ENCODE peak calls at places on chromosomes 4 and X, in four cellular contexts. D is spleen, L is Peyer's patch, W is left lung. C is an unnamed sample.

GRCh38 chr4:47031011-47031678 is at the start of gene GABRB1:
- DNase-seq in L (no peak), W (peak; percentile 81), D (no peak), C (no peak)

GRCh38 chr4:181219783-181220416 is 1023.3 kb upstream of the TENM3 start:
- DNase-seq in W (no peak), D (no peak), L (no peak), C (no peak)

GRCh38 chr4:121707344-121707743 is 10.6 kb upstream of the ANXA5 start:
- DNase-seq in D (no peak), W (no peak), L (no peak), C (no peak)

GRCh38 chr4:123144626-123145025 is 222.2 kb upstream of the NUDT6 start:
- DNase-seq in D (no peak), W (no peak), L (no peak), C (no peak)

GRCh38 chrX:24646745-24647182 is 383 bp downstream of the PCYT1B start:
- DNase-seq in W (no peak), L (no peak), D (no peak), C (no peak)

GRCh38 chrX:12721042-12721441 is 70.2 kb upstream of the PRPS2 start:
- DNase-seq in L (no peak), D (no peak), W (no peak), C (no peak)

GRCh38 chr4:26349496-26349895 is 28.7 kb downstream of the RBPJ start:
- DNase-seq in L (no peak), D (no peak), W (no peak), C (no peak)

GRCh38 chr4:159319027-159319426 is 216.1 kb downstream of the RAPGEF2 start:
- DNase-seq in L (no peak), W (no peak), D (no peak), C (no peak)

GRCh38 chr4:158169516-158169915 is 3.3 kb downstream of the GASK1B start:
- DNase-seq in D (no peak), L (no peak), W (no peak), C (no peak)

GRCh38 chr4:95409127-95409526 is 139.6 kb downstream of the UNC5C start:
- DNase-seq in D (no peak), L (no peak), W (no peak), C (no peak)

GRCh38 chr4:13544556-13545393 is 467 bp upstream of the NKX3-2 start:
- DNase-seq in L (no peak), W (peak; percentile 86), D (peak; percentile 84), C (no peak)

GRCh38 chr4:123816462-123816861 is 419.9 kb downstream of the SPRY1 start:
- DNase-seq in W (no peak), L (no peak), D (no peak), C (no peak)

GRCh38 chr4:109118635-109119034 is 183.8 kb downstream of the COL25A1 start:
- DNase-seq in D (no peak), W (no peak), L (no peak), C (no peak)

GRCh38 chrX:103927633-103928032 is 34.8 kb upstream of the TMSB15B start:
- DNase-seq in W (no peak), D (no peak), L (no peak), C (no peak)

GRCh38 chrX:39907964-39908616 is 189.7 kb downstream of the BCOR start:
- DNase-seq in D (no peak), L (no peak), W (peak; percentile 85), C (no peak)

GRCh38 chrX:140765043-140765784 is 55.7 kb downstream of the LINC00632 start:
- DNase-seq in L (no peak), D (no peak), W (no peak), C (no peak)

DNA sequence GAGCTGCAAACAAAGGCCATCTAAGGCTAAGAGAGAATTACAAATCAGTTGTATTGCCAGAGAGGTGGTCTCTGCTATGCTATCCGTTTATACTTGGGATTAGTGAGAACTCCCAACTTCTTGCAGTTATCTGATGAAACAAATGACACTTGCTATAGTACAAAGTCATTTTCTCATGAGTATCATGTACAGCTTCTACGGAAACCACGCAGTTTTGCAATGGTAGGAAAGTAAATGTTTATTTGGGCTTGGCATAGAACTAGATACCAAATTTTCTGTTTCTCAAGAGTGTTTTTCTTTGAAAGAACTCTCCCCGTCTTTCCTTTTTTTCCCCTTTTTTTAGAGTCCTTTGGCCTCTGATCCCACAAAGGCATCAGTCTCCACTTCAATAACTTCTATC is 128.2 kb upstream of the ENPEP start:
- DNase-seq in W (no peak), D (no peak), L (no peak), C (no peak)
- H3K27ac ChIP-seq in W (no peak overlapping the region), D (no peak overlapping the region), L (no peak overlapping the region), C (no peak overlapping the region)

GRCh38 chr4:138238521-138239292 is 3.4 kb downstream of the SLC7A11 start:
- DNase-seq in D (no peak), W (no peak), L (no peak), C (no peak)
- H3K4me1 ChIP-seq in D (peaks cover 23% of the 10 kb centered on the region), W (peaks cover 3% of the 10 kb centered on the region), L (peaks cover 6% of the 10 kb centered on the region), C (peaks cover 6% of the 10 kb centered on the region)

DNA sequence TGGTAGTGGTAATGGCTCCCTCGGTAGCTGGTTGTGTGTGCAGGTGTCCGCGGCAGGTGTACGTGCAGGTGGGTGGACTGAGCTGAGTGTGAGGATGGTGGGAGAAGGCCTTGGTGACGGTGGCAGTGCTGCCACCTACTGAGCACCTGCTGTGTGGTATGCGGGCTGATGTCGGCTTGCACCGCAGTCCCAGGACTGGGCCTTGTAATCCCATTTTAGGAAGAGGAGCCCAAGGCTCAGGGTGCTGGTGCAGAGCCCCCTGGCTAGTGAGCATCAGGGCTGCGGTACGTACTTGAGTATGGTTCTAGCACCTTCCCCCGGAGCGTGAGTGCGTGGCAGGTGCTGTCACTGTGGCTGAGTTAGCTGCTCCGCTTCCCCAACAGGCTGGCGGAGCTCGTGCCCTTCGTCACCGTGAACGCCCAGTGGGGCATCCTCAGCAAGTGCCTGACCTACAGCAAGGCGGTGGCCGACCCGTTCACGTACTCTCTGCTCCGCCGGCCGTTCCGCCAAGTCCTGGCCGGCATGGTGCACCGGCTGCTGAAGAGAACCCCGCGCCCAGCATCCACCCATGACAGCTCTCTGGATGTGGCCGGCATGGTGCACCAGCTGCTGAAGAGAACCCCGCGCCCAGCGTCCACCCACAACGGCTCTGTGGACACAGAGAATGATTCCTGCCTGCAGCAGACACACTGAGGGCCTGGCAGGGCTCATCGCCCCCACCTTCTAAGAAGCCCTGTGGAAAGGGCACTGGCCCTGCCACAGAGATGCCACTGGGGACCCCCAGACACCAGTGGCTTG is 5.7 kb upstream of the CPZ start:
- DNase-seq in D (peak; percentile 61), W (peak; percentile 66), L (no peak), C (no peak)
- TF ChIP-seq CTCF in D (no peak), W (no peak), L (no peak), C (no peak)

GRCh38 chr4:154741877-154742851 is 1.6 kb upstream of the LRAT start:
- DNase-seq in W (peak; percentile 68), D (no peak), L (no peak), C (no peak)
- H3K27ac ChIP-seq in W (no peak overlapping the region), D (no peak overlapping the region), L (no peak overlapping the region), C (no peak overlapping the region)